ENCODE peak calls at places on chromosome 3, in five cellular contexts. L, B, U, Z and O are unnamed samples. For H3K4me1, the result is how much of the 10 kb centered on the place peaks cover.

GRCh38 chr3:21938267-21938681 is 187.3 kb upstream of the ZNF385D start:
- DNase-seq in L (no peak), B (no peak), U (no peak), Z (no peak), O (no peak)

GRCh38 chr3:195238626-195239118 is 32.3 kb downstream of the XXYLT1 start:
- DNase-seq in L (peak), B (no peak), U (peak), Z (no peak), O (no peak)

GRCh38 chr3:95289295-95289694 is 1226.4 kb downstream of the NSUN3 start:
- DNase-seq in L (peak), B (peak), U (no peak), Z (no peak), O (no peak)

GRCh38 chr3:67419779-67420178 is 234.6 kb downstream of the SUCLG2 start:
- DNase-seq in L (no peak), B (no peak), U (no peak), Z (no peak), O (no peak)

GRCh38 chr3:196660381-196661166 is 21.1 kb downstream of the NRROS start:
- DNase-seq in L (no peak), B (no peak), U (no peak), Z (peak), O (no peak)

GRCh38 chr3:43765417-43766030 is 74.8 kb downstream of the ABHD5 start:
- DNase-seq in L (peak), B (no peak), U (no peak), Z (no peak), O (peak)

GRCh38 chr3:71066356-71066755 is 517.2 kb downstream of the FOXP1 start:
- DNase-seq in L (no peak), B (no peak), U (no peak), Z (peak), O (no peak)

GRCh38 chr3:100401674-100402036 is 316 bp downstream of the LNP1 start:
- DNase-seq in L (peak), B (no peak), U (peak), Z (no peak), O (peak)

GRCh38 chr3:36455406-36455805 is 75.1 kb downstream of the STAC start:
- DNase-seq in L (no peak), B (no peak), U (no peak), Z (no peak), O (no peak)

GRCh38 chr3:14633819-14634424 is 17.6 kb upstream of the CCDC174 start:
- DNase-seq in L (peak), B (peak), U (no peak), Z (peak), O (peak)

GRCh38 chr3:185813205-185813604 is 11.6 kb downstream of the IGF2BP2 start:
- DNase-seq in L (peak), B (no peak), U (no peak), Z (no peak), O (no peak)

GRCh38 chr3:185815391-185816282 is 9.2 kb downstream of the IGF2BP2 start:
- DNase-seq in L (peak), B (no peak), U (no peak), Z (no peak), O (no peak)

GRCh38 chr3:185818267-185818875 is 6.5 kb downstream of the IGF2BP2 start:
- DNase-seq in L (peak), B (no peak), U (no peak), Z (no peak), O (no peak)

GRCh38 chr3:185813691-185814215 is 11.1 kb downstream of the IGF2BP2 start:
- DNase-seq in L (peak), B (no peak), U (no peak), Z (no peak), O (no peak)
- TF ChIP-seq POLR2A in L (no peak), B (no peak), U (no peak), Z (no peak), O (no peak)

GRCh38 chr3:46297658-46298423 is 55.6 kb downstream of the CCR3 start:
- DNase-seq in L (no peak), B (no peak), U (no peak), Z (no peak), O (no peak)

GRCh38 chr3:46289961-46290360 is 47.7 kb downstream of the CCR3 start:
- DNase-seq in L (no peak), B (no peak), U (no peak), Z (no peak), O (no peak)

GRCh38 chr3:46293035-46293724 is 50.9 kb downstream of the CCR3 start:
- DNase-seq in L (no peak), B (no peak), U (no peak), Z (no peak), O (no peak)

GRCh38 chr3:46296826-46297225 is 54.6 kb downstream of the CCR3 start:
- DNase-seq in L (no peak), B (no peak), U (no peak), Z (no peak), O (no peak)

GRCh38 chr3:46293991-46294833 is 52.0 kb downstream of the CCR3 start:
- DNase-seq in L (no peak), B (no peak), U (no peak), Z (no peak), O (no peak)
- H3K4me1 ChIP-seq in L (under half), B (under half), U (under half), Z (under half), O (under half)

GRCh38 chr3:37944243-37944955 is 46.2 kb upstream of the VILL start:
- DNase-seq in L (no peak), B (no peak), U (no peak), Z (no peak), O (no peak)

GRCh38 chr3:37942646-37943045 is 47.9 kb upstream of the VILL start:
- DNase-seq in L (no peak), B (no peak), U (no peak), Z (no peak), O (no peak)

GRCh38 chr3:37943126-37943525 is 47.5 kb upstream of the VILL start:
- DNase-seq in L (no peak), B (no peak), U (no peak), Z (no peak), O (no peak)

GRCh38 chr3:37945407-37945802 is 45.2 kb upstream of the VILL start:
- DNase-seq in L (no peak), B (peak), U (no peak), Z (no peak), O (no peak)

DNA sequence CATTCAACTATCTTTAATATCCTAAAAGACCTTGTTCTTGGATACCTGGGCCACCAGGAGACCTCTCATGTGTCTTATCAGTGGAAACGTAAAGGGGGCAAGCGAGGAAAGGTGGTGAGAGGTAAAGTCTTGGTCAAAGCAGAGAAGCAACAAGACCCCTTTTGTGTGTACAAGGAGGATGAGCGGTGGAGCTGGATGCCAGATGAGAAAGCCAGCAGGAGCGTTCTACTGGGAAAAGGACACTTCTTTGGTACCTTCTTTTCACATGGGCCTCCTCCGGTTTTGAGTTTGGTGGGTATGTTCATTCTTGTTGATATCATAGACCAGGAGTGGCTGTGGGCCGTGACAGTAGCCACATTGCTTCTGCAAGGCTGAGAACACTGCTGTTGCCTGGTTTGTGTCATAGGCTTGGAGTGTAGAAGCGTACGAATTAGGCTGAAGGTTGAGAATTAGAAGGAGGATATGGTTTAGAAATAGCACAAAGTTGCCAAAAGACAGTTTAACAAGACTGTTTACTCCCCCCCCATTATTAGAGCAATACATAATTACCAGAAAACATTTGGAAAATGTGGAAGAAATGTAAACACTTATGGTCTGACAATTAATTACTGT is 46.8 kb upstream of the VILL start:
- DNase-seq in L (no peak), B (no peak), U (no peak), Z (no peak), O (no peak)
- H3K27ac ChIP-seq in L (peak), B (no peak), U (peak), Z (peak), O (peak)

GRCh38 chr3:39383190-39383912 is at the start of gene SLC25A38:
- DNase-seq in L (peak), B (peak), U (peak), Z (peak), O (peak)
- TF ChIP-seq POLR2A in L (peak), B (peak), U (peak), Z (no peak), O (no peak)

DNA sequence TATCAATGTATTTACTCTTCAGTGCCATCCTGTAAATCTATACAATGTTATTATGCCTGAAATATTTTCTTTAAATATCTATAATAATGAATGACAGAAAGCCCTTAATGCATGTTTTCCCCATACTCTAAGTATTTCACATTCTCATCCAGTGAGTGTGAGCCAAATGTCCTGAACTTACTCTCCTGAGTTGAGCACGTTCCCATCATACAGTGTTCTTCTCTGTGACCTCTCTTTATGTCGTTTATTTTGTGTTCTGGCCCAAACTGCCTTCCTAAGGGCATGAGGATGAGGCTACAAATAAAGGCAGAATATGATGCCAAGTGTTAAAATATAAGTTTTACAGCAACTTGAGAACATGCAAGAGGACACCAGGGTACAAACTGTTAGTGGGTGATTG is 3.3 kb downstream of the OSBPL10 start:
- DNase-seq in L (no peak), B (no peak), U (no peak), Z (no peak), O (no peak)
- H3K4me1 ChIP-seq in L (under half), B (under half), U (under half), Z (under half), O (under half)

GRCh38 chr3:82973810-82974209 is 1212.4 kb upstream of the GBE1 start:
- DNase-seq in L (no peak), B (no peak), U (no peak), Z (no peak), O (no peak)

GRCh38 chr3:82978368-82978767 is 1216.9 kb upstream of the GBE1 start:
- DNase-seq in L (no peak), B (no peak), U (no peak), Z (no peak), O (no peak)

DNA sequence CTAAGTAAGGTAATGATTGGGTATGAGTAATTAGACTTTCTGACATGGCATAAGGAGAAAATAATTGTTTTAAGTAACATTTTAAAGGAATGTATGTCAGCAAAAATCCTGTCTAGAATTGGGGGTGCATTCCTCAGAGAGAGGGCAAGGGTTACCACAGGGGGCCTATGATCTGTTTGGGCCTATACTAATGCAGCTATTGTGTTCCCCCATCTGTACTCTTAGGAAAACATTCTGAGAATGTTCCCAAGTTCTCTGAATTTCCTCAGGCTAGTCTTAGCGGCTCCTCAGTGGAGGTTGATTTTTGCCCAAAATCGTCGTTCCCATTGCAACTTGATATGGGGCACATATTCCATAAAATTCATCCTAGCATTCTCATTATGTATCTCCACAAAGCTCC is 1216.4 kb upstream of the GBE1 start:
- DNase-seq in L (no peak), B (no peak), U (no peak), Z (no peak), O (no peak)
- H3K27ac ChIP-seq in L (no peak), B (no peak), U (no peak), Z (no peak), O (no peak)

GRCh38 chr3:45753095-45753494 is 43.2 kb downstream of the SLC6A20 start:
- DNase-seq in L (no peak), B (no peak), U (no peak), Z (no peak), O (no peak)
- TF ChIP-seq POLR2A in L (no peak), B (no peak), U (no peak), Z (no peak), O (no peak)

GRCh38 chr3:139660269-139660668 is 17.5 kb downstream of the NMNAT3 start:
- DNase-seq in L (no peak), B (no peak), U (no peak), Z (no peak), O (no peak)

GRCh38 chr3:139659511-139659910 is 18.3 kb downstream of the NMNAT3 start:
- DNase-seq in L (no peak), B (no peak), U (no peak), Z (no peak), O (no peak)

GRCh38 chr3:139655880-139656279 is 21.9 kb downstream of the NMNAT3 start:
- DNase-seq in L (no peak), B (no peak), U (no peak), Z (no peak), O (no peak)

GRCh38 chr3:139657434-139657833 is 20.3 kb downstream of the NMNAT3 start:
- DNase-seq in L (no peak), B (no peak), U (no peak), Z (no peak), O (no peak)

DNA sequence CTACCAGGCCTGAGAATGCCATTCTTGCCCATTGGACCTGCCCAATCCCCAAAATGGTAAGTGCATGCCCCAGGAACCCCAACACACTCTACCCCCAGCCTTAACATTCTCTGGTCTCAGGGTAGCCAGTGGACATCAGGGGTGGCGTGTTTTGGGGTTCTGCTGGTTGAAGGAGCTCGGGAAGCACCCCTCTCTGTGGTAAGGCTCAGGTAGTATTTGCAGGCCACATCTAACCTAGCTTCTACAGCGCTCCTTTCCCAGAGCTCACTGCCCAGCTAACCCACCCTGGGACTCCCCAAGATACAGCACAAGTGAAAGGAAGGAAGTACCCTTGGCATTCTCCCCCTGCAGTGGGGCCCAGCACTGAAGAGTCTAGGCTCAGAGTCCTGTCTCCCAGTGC is 19.8 kb downstream of the NMNAT3 start:
- DNase-seq in L (no peak), B (no peak), U (no peak), Z (no peak), O (no peak)
- H3K4me1 ChIP-seq in L (under half), B (under half), U (under half), Z (under half), O (under half)

DNA sequence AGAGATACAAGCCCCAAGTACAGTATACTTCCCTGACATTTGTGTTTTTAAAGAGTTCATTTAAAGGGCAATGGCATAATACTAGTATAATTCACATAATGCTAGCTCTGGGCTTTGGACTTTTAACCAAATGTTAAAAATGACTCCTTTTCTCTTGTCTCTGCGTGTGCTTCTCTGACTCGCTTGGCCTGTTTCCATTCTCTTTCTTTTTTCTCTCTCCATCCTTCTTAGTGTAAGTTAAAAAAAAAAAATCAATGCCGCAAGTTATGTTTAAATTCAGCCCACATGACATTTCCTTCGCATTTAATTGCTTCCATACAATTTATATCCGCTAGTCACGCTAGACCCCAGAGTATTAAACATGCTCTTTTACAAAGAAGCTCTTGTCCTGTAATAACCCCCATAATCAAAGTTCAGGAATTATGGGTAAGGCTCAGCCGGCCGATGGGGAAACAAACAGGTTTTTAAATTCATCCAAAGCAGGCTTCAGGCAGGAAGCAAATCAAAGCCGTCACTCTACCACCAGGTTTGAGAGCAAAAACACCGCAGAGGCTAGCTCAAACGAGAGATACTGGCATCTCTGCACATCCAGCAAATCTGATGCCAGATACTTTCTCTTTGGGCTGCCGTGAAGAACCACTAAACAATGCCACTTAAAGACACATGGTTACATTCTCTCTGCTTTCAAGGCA is 19.3 kb downstream of the WWTR1 start:
- DNase-seq in L (peak), B (no peak), U (no peak), Z (no peak), O (no peak)
- H3K27ac ChIP-seq in L (peak), B (peak), U (peak), Z (peak), O (no peak)

DNA sequence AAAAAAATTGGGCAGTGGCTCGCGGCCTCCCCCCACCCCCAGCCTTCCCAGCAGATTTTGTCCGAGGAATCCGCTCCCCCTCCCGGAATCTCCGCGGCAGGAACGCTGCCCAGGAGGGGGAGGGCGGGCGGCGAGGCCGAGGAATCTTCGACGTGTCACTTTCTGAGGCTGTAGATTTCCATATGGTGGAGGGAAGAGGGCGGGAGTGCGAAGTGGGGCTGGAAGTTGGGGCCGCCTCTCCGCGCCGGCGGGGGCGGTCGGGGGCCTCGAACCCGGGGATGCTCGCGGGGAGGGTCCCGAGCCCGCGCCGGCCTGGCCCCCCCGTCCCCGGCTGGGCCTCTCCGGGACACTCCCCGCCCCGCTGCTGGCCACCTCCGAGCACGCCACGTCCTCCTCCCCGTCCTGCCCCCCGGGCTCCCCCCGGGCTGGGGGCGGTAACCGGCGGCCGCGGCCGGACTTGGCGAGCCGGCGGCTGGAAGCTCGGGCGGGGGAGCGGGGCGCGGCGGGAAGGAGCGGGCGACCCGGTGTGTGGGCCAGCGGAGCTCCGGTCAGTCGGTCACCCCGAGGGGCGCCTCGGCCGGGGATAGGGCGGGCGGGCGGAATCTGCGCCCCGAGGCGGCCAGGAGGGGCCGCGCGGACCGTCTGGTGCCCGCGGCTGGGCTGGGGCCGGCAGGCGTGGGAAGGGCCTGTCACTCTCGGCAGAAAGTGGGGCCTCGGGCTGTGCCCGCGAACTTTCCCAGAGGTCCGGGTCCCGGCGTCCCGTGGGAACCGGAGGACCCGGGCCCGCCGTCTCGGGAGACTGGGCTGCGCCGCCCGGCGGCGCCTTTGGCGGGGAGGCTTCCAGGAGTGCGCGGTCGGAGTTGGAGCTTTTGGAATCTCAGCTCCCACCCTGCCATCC is 949 bp downstream of the FNDC3B start:
- DNase-seq in L (peak), B (peak), U (peak), Z (peak), O (peak)
- TF ChIP-seq POLR2A in L (peak), B (no peak), U (peak), Z (no peak), O (peak)